ENCODE peak calls at places on chromosomes 4 and X, in five cellular contexts. O is dorsolateral prefrontal cortex, H is astrocyte of the spinal cord, W is colonic mucosa, K is psoas muscle. P is an unnamed sample.

GRCh38 chrX:134026732-134027311 is 41.4 kb upstream of the GPC3 start:
- DNase-seq in O (no peak), H (peak), W (peak), K (no peak), P (peak)

GRCh38 chr4:67751260-67751659 is 2.9 kb downstream of the GNRHR start:
- DNase-seq in O (no peak), H (peak), W (no peak), K (no peak), P (no peak)

GRCh38 chr4:20422398-20422797 is 170.7 kb downstream of the SLIT2 start:
- DNase-seq in O (no peak), H (peak), W (peak), K (no peak), P (peak)

GRCh38 chrX:99939883-99940232 is 470.2 kb downstream of the PCDH19 start:
- DNase-seq in O (no peak), H (no peak), W (no peak), K (no peak), P (no peak)

GRCh38 chr4:79865253-79865652 is 207.8 kb downstream of the ANTXR2 start:
- DNase-seq in O (no peak), H (peak), W (no peak), K (no peak), P (no peak)

GRCh38 chr4:80006935-80007744 is 65.9 kb downstream of the ANTXR2 start:
- DNase-seq in O (no peak), H (peak), W (no peak), K (no peak), P (no peak)

GRCh38 chrX:123924181-123924580 is 37.3 kb upstream of the STAG2 start:
- DNase-seq in O (no peak), H (peak), W (no peak), K (no peak), P (no peak)

GRCh38 chr4:84678976-84679744 is 96.2 kb downstream of the CDS1 start:
- DNase-seq in O (no peak), H (no peak), W (no peak), K (peak), P (no peak)

GRCh38 chrX:111445485-111445884 is 33.5 kb upstream of the DCX start:
- DNase-seq in O (no peak), H (peak), W (no peak), K (no peak), P (no peak)

GRCh38 chr4:124486423-124486822 is 226.1 kb downstream of the ANKRD50 start:
- DNase-seq in O (no peak), H (no peak), W (no peak), K (no peak), P (no peak)
- TF ChIP-seq CTCF in O (no peak), H (no peak), W (no peak), K (no peak), P (no peak)

GRCh38 chrX:20063716-20064351 is 52.9 kb downstream of the MAP7D2 start:
- DNase-seq in O (no peak), H (no peak), W (no peak), K (no peak), P (no peak)
- TF ChIP-seq CTCF in O (no peak), H (peak), W (no peak), K (peak), P (peak)

GRCh38 chr4:172998527-172999469 is 169.8 kb upstream of the GALNT7 start:
- DNase-seq in O (no peak), H (peak), W (no peak), K (no peak), P (no peak)

GRCh38 chr4:173002840-173003561 is 165.6 kb upstream of the GALNT7 start:
- DNase-seq in O (no peak), H (no peak), W (no peak), K (no peak), P (no peak)

GRCh38 chr4:172997217-172997609 is 171.4 kb upstream of the GALNT7 start:
- DNase-seq in O (no peak), H (no peak), W (no peak), K (no peak), P (no peak)

GRCh38 chr4:172997851-172998250 is 170.8 kb upstream of the GALNT7 start:
- DNase-seq in O (no peak), H (no peak), W (no peak), K (no peak), P (no peak)

DNA sequence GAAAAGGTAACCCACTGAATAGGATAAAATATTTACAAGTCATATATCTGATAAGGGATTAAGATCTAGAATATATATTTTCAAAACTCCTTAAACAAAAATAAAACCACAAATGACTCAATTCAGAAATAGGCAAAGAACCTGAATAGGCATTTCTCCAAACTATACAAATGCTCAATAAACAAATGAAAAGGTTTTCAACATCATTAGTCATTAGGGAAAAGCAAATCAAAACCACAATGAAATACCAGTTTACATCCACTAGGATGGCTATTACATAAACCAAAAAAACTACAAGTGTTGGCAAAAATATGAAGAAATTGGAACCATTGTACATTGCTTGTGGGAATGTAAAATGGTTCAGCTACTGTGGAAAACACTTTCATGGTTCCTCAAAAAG is 167.0 kb upstream of the GALNT7 start:
- DNase-seq in O (no peak), H (peak), W (no peak), K (no peak), P (no peak)
- TF ChIP-seq CTCF in O (no peak), H (no peak), W (no peak), K (no peak), P (no peak)

GRCh38 chr4:109433281-109434006 is at the start of gene SEC24B:
- DNase-seq in O (peak), H (peak), W (peak), K (peak), P (peak)
- TF ChIP-seq CTCF in O (peak), H (peak), W (peak), K (peak), P (peak)

DNA sequence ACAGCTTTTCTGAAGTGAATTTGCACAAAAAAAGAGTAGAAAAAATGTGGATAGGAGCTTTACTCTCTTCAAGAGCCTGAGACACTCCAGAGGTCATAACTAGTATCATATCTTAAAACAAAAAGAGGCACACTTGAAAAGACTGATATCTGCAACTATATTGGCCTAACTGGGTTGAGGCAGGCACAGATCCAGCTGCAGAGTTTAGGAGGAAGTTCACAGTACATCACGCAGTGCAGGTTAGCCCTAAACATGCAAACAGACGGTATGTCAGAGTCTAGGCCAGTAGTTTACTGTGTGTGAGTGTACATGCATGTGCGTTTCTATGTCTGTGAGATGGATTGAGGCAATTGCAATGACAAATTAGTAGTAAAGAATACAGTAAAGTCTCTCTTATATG is 24.2 kb upstream of the CT47A1 start:
- DNase-seq in O (no peak), H (no peak), W (no peak), K (no peak), P (no peak)
- TF ChIP-seq CTCF in O (no peak), H (no peak), W (no peak), K (no peak), P (no peak)

DNA sequence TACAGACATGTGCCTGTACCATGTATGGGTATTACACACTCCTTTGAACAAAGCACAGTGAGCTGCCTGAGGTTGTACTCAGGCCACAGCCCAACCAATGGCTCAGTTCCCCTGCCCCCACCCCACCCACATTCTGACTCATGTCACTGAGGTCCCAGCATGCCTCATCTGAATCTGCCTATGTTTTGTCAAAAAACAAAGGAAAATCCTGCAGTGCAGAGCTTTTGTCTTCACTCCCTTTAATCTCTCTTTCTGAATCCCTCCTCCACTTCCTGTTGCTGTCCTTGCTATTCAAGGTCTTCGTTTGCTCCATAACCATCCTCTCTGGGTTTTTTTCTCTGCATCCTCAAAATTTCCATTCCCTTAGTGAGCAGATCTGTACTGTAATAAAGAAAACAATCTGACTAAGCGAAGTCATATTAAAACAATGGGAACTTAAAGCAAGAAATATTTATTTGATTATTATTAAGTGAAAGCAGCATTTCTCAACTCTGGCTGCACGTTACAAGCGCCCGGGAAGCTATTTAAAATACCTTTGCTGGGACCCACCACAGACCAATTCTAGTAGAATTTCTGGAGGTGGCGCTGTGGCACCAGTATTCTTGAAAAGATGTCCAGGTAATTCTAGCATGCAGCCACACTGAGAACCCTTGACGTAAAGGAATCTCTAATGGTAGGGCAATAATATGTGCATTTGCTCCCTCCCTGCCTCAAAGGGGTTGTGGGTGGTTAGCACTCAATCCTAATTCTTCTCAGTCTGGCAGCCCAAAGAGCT is 8.8 kb downstream of the GUCY2F start:
- DNase-seq in O (no peak), H (peak), W (no peak), K (no peak), P (peak)
- TF ChIP-seq CTCF in O (no peak), H (peak), W (no peak), K (no peak), P (peak)

GRCh38 chr4:155530290-155530689 is 136.4 kb upstream of the GUCY1A1 start:
- DNase-seq in O (no peak), H (no peak), W (no peak), K (no peak), P (no peak)

GRCh38 chr4:155529761-155530160 is 136.9 kb upstream of the GUCY1A1 start:
- DNase-seq in O (no peak), H (no peak), W (no peak), K (no peak), P (no peak)

GRCh38 chr4:155526452-155527169 is 140.0 kb upstream of the GUCY1A1 start:
- DNase-seq in O (no peak), H (no peak), W (no peak), K (no peak), P (no peak)

GRCh38 chr4:155530857-155531256 is 135.8 kb upstream of the GUCY1A1 start:
- DNase-seq in O (no peak), H (no peak), W (no peak), K (no peak), P (no peak)

DNA sequence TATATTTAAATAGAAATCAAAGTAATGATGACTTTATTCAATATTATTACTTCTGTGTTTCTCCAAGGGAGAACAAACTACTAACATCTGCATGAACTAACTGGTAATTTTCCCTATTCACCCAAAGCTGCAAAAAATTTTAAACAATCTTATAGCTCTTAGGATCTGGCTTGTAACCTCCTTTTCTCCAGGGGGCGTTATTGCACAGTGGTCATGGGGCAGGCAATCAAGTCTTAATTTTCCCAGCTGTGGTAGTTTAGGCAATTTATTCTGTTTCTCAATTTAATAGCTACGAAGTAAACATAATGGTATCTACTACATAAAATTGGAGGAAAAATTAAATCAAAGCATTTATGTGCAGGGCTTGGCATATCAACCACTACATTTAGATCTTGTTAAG is 137.5 kb upstream of the GUCY1A1 start:
- DNase-seq in O (no peak), H (no peak), W (no peak), K (no peak), P (no peak)
- TF ChIP-seq CTCF in O (no peak), H (peak), W (no peak), K (no peak), P (no peak)

P was measured in neural crest cell.